ENCODE peak calls at places on chromosomes 6 and 20, in six cellular contexts. W is heart left ventricle; D is heart right ventricle; O is CD8-positive, alpha-beta memory T cell; L is right cardiac atrium; Z is astrocyte. C is an unnamed sample. For H3K27me3 and H3K4me1, the result is how much of the 10 kb centered on the place peaks cover.

GRCh38 chr6:114747995-114748625 is 405.3 kb upstream of the HS3ST5 start:
- DNase-seq in W (peak), D (no peak), O (no peak), L (no peak), Z (peak), C (peak)

GRCh38 chr20:11553603-11554002 is 364.1 kb upstream of the BTBD3 start:
- DNase-seq in W (no peak), D (no peak), O (no peak), L (no peak), Z (no peak), C (no peak)

GRCh38 chr6:105322499-105323231 is 80.2 kb downstream of the PREP start:
- DNase-seq in W (no peak), D (no peak), O (no peak), L (no peak), Z (no peak), C (no peak)

GRCh38 chr20:46408281-46408731 is 1.9 kb upstream of the ELMO2 start:
- DNase-seq in W (no peak), D (no peak), O (no peak), L (no peak), Z (no peak), C (no peak)

GRCh38 chr6:19336579-19336978 is 500.6 kb upstream of the ID4 start:
- DNase-seq in W (no peak), D (no peak), O (no peak), L (no peak), Z (no peak), C (no peak)

GRCh38 chr6:14671261-14671681 is 553.7 kb downstream of the CD83 start:
- DNase-seq in W (peak), D (peak), O (no peak), L (peak), Z (peak), C (no peak)

GRCh38 chr6:33710296-33711121 is 991 bp downstream of the UQCC2 start:
- DNase-seq in W (peak), D (no peak), O (no peak), L (peak), Z (no peak), C (peak)

GRCh38 chr6:38572186-38572813 is 67.4 kb downstream of the BTBD9 start:
- DNase-seq in W (no peak), D (no peak), O (no peak), L (no peak), Z (no peak), C (no peak)

GRCh38 chr20:35318502-35319157 is 26.4 kb upstream of the FAM83C start:
- DNase-seq in W (peak), D (no peak), O (no peak), L (no peak), Z (peak), C (no peak)

GRCh38 chr20:43949741-43950618 is 35.3 kb downstream of the TOX2 start:
- DNase-seq in W (peak), D (peak), O (peak), L (peak), Z (no peak), C (peak)

GRCh38 chr6:41367700-41368099 is 32.3 kb downstream of the NCR2 start:
- DNase-seq in W (peak), D (peak), O (no peak), L (peak), Z (peak), C (no peak)

GRCh38 chr20:4951299-4951698 is 50.0 kb downstream of the SLC23A2 start:
- DNase-seq in W (peak), D (no peak), O (no peak), L (no peak), Z (peak), C (no peak)

GRCh38 chr20:25498280-25498606 is 87.1 kb downstream of the NINL start:
- DNase-seq in W (no peak), D (no peak), O (no peak), L (no peak), Z (no peak), C (no peak)

GRCh38 chr20:36062799-36063198 is 91.7 kb upstream of the EPB41L1 start:
- DNase-seq in W (no peak), D (no peak), O (no peak), L (no peak), Z (no peak), C (no peak)

GRCh38 chr6:90027004-90027403 is 132.7 kb downstream of the GJA10 start:
- DNase-seq in W (no peak), D (no peak), O (no peak), L (no peak), Z (no peak), C (no peak)

GRCh38 chr6:9745476-9745875 is 669.4 kb downstream of the TFAP2A start:
- DNase-seq in W (no peak), D (no peak), O (no peak), L (no peak), Z (peak), C (no peak)

GRCh38 chr6:102582569-102582968 is 1189.1 kb downstream of the GRIK2 start:
- DNase-seq in W (peak), D (no peak), O (no peak), L (no peak), Z (no peak), C (peak)

GRCh38 chr20:32028647-32029372 is 18.6 kb downstream of the CCM2L start:
- DNase-seq in W (no peak), D (no peak), O (no peak), L (no peak), Z (no peak), C (no peak)

GRCh38 chr6:127302728-127303675 is 36.3 kb downstream of the RNF146 start:
- DNase-seq in W (no peak), D (no peak), O (peak), L (no peak), Z (no peak), C (no peak)

GRCh38 chr6:65000815-65001214 is 706.2 kb downstream of the EYS start:
- DNase-seq in W (no peak), D (no peak), O (no peak), L (no peak), Z (no peak), C (no peak)

GRCh38 chr20:21715193-21715881 is 9.9 kb downstream of the PAX1 start:
- DNase-seq in W (no peak), D (no peak), O (no peak), L (no peak), Z (no peak), C (no peak)
- H3K27me3 ChIP-seq in W (under half), D (half or more), O (under half), L (under half), Z (under half), C (half or more)

GRCh38 chr20:62531046-62531838 is 55.4 kb upstream of the GATA5 start:
- DNase-seq in W (no peak), D (no peak), O (no peak), L (no peak), Z (no peak), C (no peak)
- H3K4me1 ChIP-seq in W (under half), D (under half), O (under half), L (under half), Z (under half), C (under half)

GRCh38 chr6:111566222-111566717 is 39.4 kb downstream of the TRAF3IP2 start:
- DNase-seq in W (no peak), D (no peak), O (no peak), L (no peak), Z (no peak), C (no peak)

GRCh38 chr6:111566873-111567517 is 38.7 kb downstream of the TRAF3IP2 start:
- DNase-seq in W (no peak), D (no peak), O (no peak), L (peak), Z (peak), C (no peak)

GRCh38 chr6:111564482-111564945 is 41.2 kb downstream of the TRAF3IP2 start:
- DNase-seq in W (peak), D (no peak), O (no peak), L (peak), Z (peak), C (no peak)

GRCh38 chr6:111563581-111563980 is 42.1 kb downstream of the TRAF3IP2 start:
- DNase-seq in W (no peak), D (no peak), O (no peak), L (no peak), Z (no peak), C (no peak)

DNA sequence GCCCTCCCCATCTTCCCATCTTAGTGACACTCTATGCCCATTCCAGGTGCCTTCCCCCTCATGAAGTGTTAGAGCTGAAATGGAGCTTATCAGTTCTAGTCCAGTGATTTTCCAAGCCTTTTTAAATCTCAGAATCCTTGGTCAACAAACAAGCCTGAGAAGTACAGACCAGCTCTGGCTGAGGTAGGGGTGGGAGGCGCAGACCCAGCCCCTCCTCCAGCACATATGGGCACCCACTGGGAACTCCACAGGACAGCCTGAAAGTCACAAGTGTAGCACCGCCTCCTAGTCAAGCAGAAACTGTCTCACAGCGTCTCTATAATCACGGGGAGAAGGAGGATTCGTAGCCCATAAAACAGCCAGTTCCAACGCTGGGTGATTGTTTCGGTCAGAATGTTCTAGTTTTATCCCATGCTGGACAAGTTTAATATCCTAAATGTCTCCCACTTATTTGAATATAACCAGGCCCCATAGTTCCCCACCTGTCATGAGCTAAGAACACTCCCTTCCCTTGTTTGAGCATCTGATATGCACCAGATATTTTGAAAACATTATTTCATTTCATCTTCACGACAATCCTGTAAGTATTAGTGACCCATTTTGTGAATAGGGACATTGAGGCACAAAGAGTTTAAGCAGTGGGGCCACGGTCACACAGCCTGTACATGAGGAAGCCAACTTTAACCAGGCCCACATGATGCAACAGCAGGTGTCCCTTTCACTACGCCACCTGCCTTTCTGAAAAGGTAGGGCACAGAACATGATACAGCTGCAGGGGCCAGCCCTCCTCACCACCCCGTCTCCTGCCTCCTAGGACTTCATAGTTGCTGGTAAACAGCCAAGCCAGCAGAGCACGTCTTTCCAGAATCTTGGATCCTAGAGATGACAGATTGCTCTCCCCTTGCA is 40.1 kb downstream of the TRAF3IP2 start:
- DNase-seq in W (no peak), D (no peak), O (no peak), L (no peak), Z (no peak), C (no peak)
- H3K27ac ChIP-seq in W (peak), D (peak), O (no peak), L (no peak), Z (no peak), C (peak)

DNA sequence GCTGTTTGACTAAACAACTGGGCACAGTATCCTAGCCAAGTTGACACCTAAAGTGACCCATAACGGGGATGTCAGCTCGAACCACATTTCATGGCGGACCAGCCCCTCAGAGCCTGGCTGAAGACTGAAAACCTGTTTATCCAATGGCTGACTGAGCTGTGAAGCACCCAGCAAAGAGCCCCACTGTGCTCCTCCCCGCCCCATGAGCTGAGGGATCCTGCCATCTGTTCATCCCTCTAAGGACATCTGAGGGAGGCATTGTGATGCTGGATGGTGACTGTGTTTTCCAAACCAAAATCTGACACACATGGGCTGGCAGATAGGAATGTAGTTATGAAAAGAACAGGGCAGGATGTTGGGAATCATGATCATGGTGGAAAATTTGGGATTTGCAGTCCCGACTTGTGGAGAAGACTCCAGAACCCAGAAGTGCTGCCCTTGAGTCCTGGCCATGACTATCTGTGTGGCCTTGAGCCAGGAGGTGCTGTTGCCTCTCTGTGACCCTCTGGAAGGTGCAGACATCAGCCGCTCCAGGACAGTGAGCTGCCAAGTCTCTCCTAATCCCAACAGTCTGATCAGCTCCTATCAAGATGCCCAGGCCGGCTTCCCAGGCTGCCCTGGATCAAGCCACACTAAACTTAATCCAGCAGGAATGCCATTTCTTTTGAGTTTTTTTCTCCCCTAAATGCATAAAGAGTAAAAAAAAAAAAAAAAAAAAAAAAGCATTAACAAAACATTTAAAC is 5.7 kb downstream of the EDN3 start:
- DNase-seq in W (no peak), D (no peak), O (no peak), L (no peak), Z (no peak), C (no peak)
- H3K27me3 ChIP-seq in W (under half), D (half or more), O (under half), L (under half), Z (under half), C (under half)

C was measured in lower lobe of right lung.